ENCODE peak calls at places on chromosomes 3 and 15, in five cellular contexts. A is SJSA1, H is GM03348, T is GM12865, L is mesenchymal stem cell. P is an unnamed sample.

GRCh38 chr3:14364580-14365292 is 37.7 kb upstream of the SLC6A6 start:
- DNase-seq in L (no peak), T (no peak), A (no peak), H (no peak), P (no peak)

GRCh38 chr3:69051796-69052566 is at the start of gene TMF1:
- DNase-seq in T (peak), A (peak), H (peak), L (peak), P (peak)

GRCh38 chr15:99434506-99435137 is 131.2 kb upstream of the MEF2A start:
- DNase-seq in T (no peak), A (no peak), H (no peak), L (no peak), P (no peak)

GRCh38 chr15:92326236-92326635 is 67.4 kb upstream of the ST8SIA2 start:
- DNase-seq in H (no peak), T (no peak), L (no peak), A (no peak), P (no peak)

GRCh38 chr3:143963946-143964345 is 7.7 kb upstream of the DIPK2A start:
- DNase-seq in L (peak), A (no peak), H (no peak), T (no peak), P (no peak)

GRCh38 chr3:89113887-89114840 is 6.7 kb downstream of the EPHA3 start:
- DNase-seq in H (peak), L (peak), T (peak), A (no peak), P (peak)

GRCh38 chr15:88897456-88898194 is 2.3 kb upstream of the HAPLN3 start:
- DNase-seq in H (peak), T (peak), A (peak), L (peak), P (peak)

GRCh38 chr15:75225951-75226732 is 24.5 kb downstream of the C15orf39 start:
- DNase-seq in T (no peak), A (no peak), L (no peak), H (no peak), P (no peak)

GRCh38 chr3:159775372-159775961 is 213.2 kb upstream of the IL12A start:
- DNase-seq in T (no peak), L (peak), H (peak), A (peak), P (peak)

GRCh38 chr3:14403636-14404395 is 1.4 kb downstream of the SLC6A6 start:
- DNase-seq in L (peak), H (peak), A (peak), T (no peak), P (no peak)

GRCh38 chr15:52020253-52021085 is 1.4 kb downstream of the MAPK6 start:
- DNase-seq in A (no peak), H (no peak), T (peak), L (peak), P (peak)

GRCh38 chr3:180277036-180277435 is 240.3 kb upstream of the PEX5L start:
- DNase-seq in A (no peak), T (no peak), L (no peak), H (peak), P (peak)

GRCh38 chr3:127342735-127343134 is 54.9 kb upstream of the PRR20G start:
- DNase-seq in A (no peak), H (no peak), T (no peak), L (no peak), P (no peak)

GRCh38 chr3:169430687-169431404 is 232.7 kb downstream of the MECOM start:
- DNase-seq in H (no peak), A (no peak), L (no peak), T (peak), P (no peak)

GRCh38 chr3:170740726-170741591 is 129.0 kb downstream of the RPL22L1 start:
- DNase-seq in H (peak), A (peak), T (no peak), L (peak), P (peak)

GRCh38 chr15:34331809-34332208 is 5.8 kb downstream of the SLC12A6 start:
- DNase-seq in A (no peak), T (peak), L (no peak), H (no peak), P (no peak)

P was measured in AG10803.